ENCODE peak calls at places on chromosomes 3 and 15, in four cellular contexts. O, J, H and G are unnamed samples.

GRCh38 chr3:69906351-69906966 is 93.1 kb upstream of the SAMMSON start:
- DNase-seq in O (no peak), J (no peak), H (no peak), G (no peak)

GRCh38 chr3:31533169-31533870 is 595 bp downstream of the STT3B start:
- DNase-seq in O (peak), J (no peak), H (peak), G (peak)

GRCh38 chr3:45191924-45192417 is 34.1 kb downstream of the TMEM158 start:
- DNase-seq in O (no peak), J (no peak), H (no peak), G (no peak)

GRCh38 chr15:95277266-95277665 is 1045.9 kb downstream of the MCTP2 start:
- DNase-seq in O (no peak), J (no peak), H (no peak), G (no peak)

GRCh38 chr15:67048281-67049279 is 16.8 kb upstream of the SMAD3 start:
- DNase-seq in O (no peak), J (no peak), H (no peak), G (no peak)

GRCh38 chr15:67914537-67915373 is 74.9 kb upstream of the RNU6-1 start:
- DNase-seq in O (no peak), J (no peak), H (peak), G (peak)

GRCh38 chr3:182284793-182285192 is 508.5 kb upstream of the ATP11B start:
- DNase-seq in O (no peak), J (no peak), H (no peak), G (peak)

GRCh38 chr15:101010781-101011180 is 91.6 kb downstream of the LRRK1 start:
- DNase-seq in O (no peak), J (no peak), H (no peak), G (no peak)

GRCh38 chr3:31600435-31600834 is 67.7 kb downstream of the STT3B start:
- DNase-seq in O (no peak), J (no peak), H (no peak), G (no peak)

GRCh38 chr3:130733236-130733884 is 13.3 kb downstream of the PIK3R4 start:
- DNase-seq in O (no peak), J (no peak), H (no peak), G (no peak)

GRCh38 chr3:161890147-161890625 is 393.6 kb downstream of the OTOL1 start:
- DNase-seq in O (no peak), J (peak), H (no peak), G (peak)

GRCh38 chr3:37243811-37244748 is 69.7 kb upstream of the LRRFIP2 start:
- DNase-seq in O (peak), J (peak), H (peak), G (peak)

GRCh38 chr3:31572605-31573459 is 40.1 kb downstream of the STT3B start:
- DNase-seq in O (no peak), J (no peak), H (no peak), G (no peak)

GRCh38 chr3:193731656-193732055 is 138.6 kb downstream of the OPA1 start:
- DNase-seq in O (no peak), J (no peak), H (no peak), G (no peak)

GRCh38 chr3:142853270-142854163 is 35.4 kb downstream of the PCOLCE2 start:
- DNase-seq in O (no peak), J (peak), H (no peak), G (no peak)

DNA sequence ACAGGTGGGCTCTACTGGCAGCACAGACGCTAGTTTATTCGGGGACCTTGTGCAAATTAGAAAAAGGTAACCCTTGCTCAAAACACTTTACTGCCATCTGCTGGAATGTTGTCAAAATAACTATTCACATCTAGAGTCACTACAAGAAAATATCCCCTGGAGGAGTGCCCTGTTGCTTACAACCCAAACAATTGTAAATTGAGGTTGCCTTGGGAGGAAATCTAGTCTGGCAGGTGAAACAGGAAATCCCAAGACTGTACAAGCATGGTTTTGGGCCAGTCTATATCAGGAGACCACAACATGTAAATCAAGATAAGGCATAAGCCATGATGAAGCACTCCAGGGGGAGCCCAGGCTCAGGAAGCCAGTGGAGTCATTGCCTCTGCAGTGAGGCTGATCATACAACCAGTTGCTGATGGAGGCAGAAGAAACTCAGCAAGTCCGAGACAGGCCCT is 136.8 kb upstream of the ACP3 start:
- DNase-seq in O (peak), J (peak), H (peak), G (peak)
- TF ChIP-seq JUND in O (no peak), J (no peak), H (no peak), G (no peak)

DNA sequence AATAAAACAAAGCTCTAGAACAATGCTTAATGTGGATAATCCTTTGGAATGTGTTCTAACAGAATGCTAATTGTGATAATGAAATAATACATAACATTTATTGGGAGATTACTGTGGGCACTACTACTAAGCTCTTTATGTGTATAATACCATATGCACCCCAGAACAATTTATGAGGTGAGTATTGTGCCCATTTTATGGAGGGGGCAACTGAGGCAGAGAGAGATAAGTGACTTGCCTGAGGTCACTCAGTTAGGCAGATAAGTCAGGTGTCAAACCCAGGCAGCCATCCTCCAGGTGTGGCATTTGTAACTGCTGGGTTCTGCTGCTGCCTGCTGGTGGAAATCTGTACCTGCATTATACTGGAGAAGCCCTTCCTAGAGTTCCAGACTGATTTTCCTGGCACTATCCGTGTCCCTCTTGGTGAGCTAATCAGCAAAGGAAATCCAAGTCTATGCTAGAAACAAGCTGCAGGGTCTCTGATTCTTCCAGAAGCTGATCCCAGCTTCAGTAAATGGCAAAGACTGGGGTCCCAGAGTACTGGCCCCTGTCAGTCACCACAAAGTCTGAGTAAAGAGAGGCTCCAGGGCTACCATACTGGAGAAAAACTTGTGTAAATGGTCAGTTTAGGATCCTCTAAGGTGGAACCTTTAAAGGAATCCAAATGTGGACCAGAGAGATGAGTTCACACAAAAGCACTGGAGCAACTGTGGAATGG is 22.6 kb upstream of the RBP1 start:
- DNase-seq in O (peak), J (peak), H (peak), G (peak)
- TF ChIP-seq JUND in O (no peak), J (no peak), H (no peak), G (no peak)

GRCh38 chr3:153901152-153901551 is 220.0 kb upstream of the ARHGEF26 start:
- DNase-seq in O (no peak), J (peak), H (no peak), G (no peak)
- TF ChIP-seq JUND in O (peak), J (no peak), H (no peak), G (no peak)

GRCh38 chr3:53100818-53101466 is 29.3 kb downstream of the RFT1 start:
- DNase-seq in O (no peak), J (no peak), H (peak), G (no peak)
- TF ChIP-seq JUND in O (no peak), J (no peak), H (no peak), G (no peak)

DNA sequence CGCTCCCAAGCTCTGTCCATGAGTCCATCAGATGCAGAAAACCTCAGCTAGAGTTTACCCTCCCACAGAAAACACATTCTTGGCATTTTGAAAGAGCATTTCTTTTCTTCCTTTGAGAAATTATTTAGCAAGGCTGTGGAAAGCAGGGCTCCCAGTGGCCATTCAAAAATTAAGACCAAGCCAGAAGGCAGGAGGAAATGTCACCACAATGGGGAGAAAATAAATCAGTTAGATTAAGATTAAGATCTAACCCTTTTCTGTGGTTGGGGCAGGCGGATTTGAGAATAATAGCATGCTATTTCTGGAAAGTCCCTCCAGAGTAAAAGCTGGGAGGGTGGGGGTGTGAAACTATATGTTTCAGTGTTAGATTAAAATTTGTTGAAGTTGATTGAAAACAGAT is 20.2 kb downstream of the LRIG1 start:
- DNase-seq in O (no peak), J (no peak), H (no peak), G (no peak)
- TF ChIP-seq JUND in O (no peak), J (no peak), H (no peak), G (no peak)

GRCh38 chr3:107979538-107979937 is 111.3 kb downstream of the CD47 start:
- DNase-seq in O (no peak), J (no peak), H (no peak), G (no peak)
- TF ChIP-seq JUND in O (no peak), J (no peak), H (no peak), G (no peak)

DNA sequence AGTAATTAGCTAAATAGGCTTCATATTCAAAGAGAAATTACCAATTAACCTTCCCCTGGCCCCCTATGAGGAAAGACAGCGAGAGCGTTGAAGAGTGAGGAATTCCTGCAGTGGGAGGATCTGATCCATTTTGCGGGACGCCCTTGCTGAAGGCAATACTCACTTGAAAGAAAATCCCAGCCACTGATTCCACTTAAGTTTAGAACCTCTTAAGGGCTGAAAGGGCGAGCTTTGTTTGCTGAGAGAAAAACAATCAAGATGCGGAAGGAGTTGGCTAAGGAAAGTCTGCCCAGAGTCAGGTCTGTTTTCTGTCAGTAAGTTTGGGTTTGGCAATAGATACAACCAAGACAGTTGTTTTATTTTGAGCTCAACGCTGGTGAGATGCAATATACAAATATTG is 102.8 kb upstream of the GBE1 start:
- DNase-seq in O (no peak), J (no peak), H (no peak), G (no peak)
- TF ChIP-seq JUND in O (no peak), J (no peak), H (no peak), G (no peak)

GRCh38 chr3:13483286-13483685 is 3.2 kb downstream of the HDAC11 start:
- DNase-seq in O (no peak), J (no peak), H (peak), G (no peak)

GRCh38 chr3:13487403-13487802 is 7.3 kb downstream of the HDAC11 start:
- DNase-seq in O (no peak), J (no peak), H (no peak), G (no peak)

GRCh38 chr3:13483988-13484695 is 4.0 kb downstream of the HDAC11 start:
- DNase-seq in O (no peak), J (no peak), H (no peak), G (no peak)

GRCh38 chr3:13482106-13482690 is 2.1 kb downstream of the HDAC11 start:
- DNase-seq in O (no peak), J (no peak), H (no peak), G (no peak)

GRCh38 chr3:13484861-13485590 is 4.9 kb downstream of the HDAC11 start:
- DNase-seq in O (peak), J (peak), H (peak), G (peak)
- TF ChIP-seq JUND in O (no peak), J (no peak), H (peak), G (no peak)